ENCODE peak calls at places on chromosomes 12 and 14, in nine cellular contexts. One of them, this sample, is unnamed.
A peak's percentile ranks its signal among the peaks of the same experiment; 100 is the strongest.

GRCh38 chr14:104212206-104213095 is 74.1 kb downstream of the KIF26A start:
- DNase-seq in astrocyte of the cerebellum: no peak
- DNase-seq in neural progenitor cell: no peak
- DNase-seq in NCI-H1092: no peak
- DNase-seq in mucosa of descending colon: peak; percentile 18
- DNase-seq in WTC11: no peak
- DNase-seq in GM23248: no peak
- DNase-seq in cardiac muscle cell: no peak
- DNase-seq in brain microvascular endothelial cell: no peak
- DNase-seq in this sample: no peak

GRCh38 chr12:46774011-46774633 is 51.7 kb downstream of the SLC38A4 start:
- DNase-seq in astrocyte of the cerebellum: no peak
- DNase-seq in neural progenitor cell: no peak
- DNase-seq in NCI-H1092: no peak
- DNase-seq in mucosa of descending colon: no peak
- DNase-seq in WTC11: no peak
- DNase-seq in GM23248: peak; percentile 50
- DNase-seq in cardiac muscle cell: peak; percentile 13
- DNase-seq in brain microvascular endothelial cell: no peak
- DNase-seq in this sample: peak; percentile 8

GRCh38 chr12:70637286-70637685 is at the start of gene PTPRB:
- DNase-seq in astrocyte of the cerebellum: no peak
- DNase-seq in neural progenitor cell: no peak
- DNase-seq in NCI-H1092: no peak
- DNase-seq in mucosa of descending colon: no peak
- DNase-seq in WTC11: no peak
- DNase-seq in GM23248: no peak
- DNase-seq in cardiac muscle cell: no peak
- DNase-seq in brain microvascular endothelial cell: no peak
- DNase-seq in this sample: no peak

GRCh38 chr12:14931359-14931758 is 7.0 kb downstream of the ERP27 start:
- DNase-seq in astrocyte of the cerebellum: no peak
- DNase-seq in neural progenitor cell: no peak
- DNase-seq in NCI-H1092: no peak
- DNase-seq in mucosa of descending colon: no peak
- DNase-seq in WTC11: no peak
- DNase-seq in GM23248: peak; percentile 16
- DNase-seq in cardiac muscle cell: no peak
- DNase-seq in brain microvascular endothelial cell: no peak
- DNase-seq in this sample: no peak

GRCh38 chr12:13982010-13982409 is 608 bp upstream of the GRIN2B start:
- DNase-seq in astrocyte of the cerebellum: no peak
- DNase-seq in neural progenitor cell: peak; percentile 85
- DNase-seq in NCI-H1092: no peak
- DNase-seq in mucosa of descending colon: no peak
- DNase-seq in WTC11: peak; percentile 92
- DNase-seq in GM23248: peak; percentile 2
- DNase-seq in cardiac muscle cell: no peak
- DNase-seq in brain microvascular endothelial cell: no peak
- DNase-seq in this sample: no peak

GRCh38 chr12:51913071-51914033 is 6.0 kb downstream of the ACVRL1 start:
- DNase-seq in astrocyte of the cerebellum: no peak
- DNase-seq in neural progenitor cell: no peak
- DNase-seq in NCI-H1092: no peak
- DNase-seq in mucosa of descending colon: no peak
- DNase-seq in WTC11: peak; percentile 71
- DNase-seq in GM23248: no peak
- DNase-seq in cardiac muscle cell: no peak
- DNase-seq in brain microvascular endothelial cell: no peak
- DNase-seq in this sample: no peak

GRCh38 chr14:68741839-68742470 is 50.9 kb downstream of the ZFP36L1 start:
- DNase-seq in astrocyte of the cerebellum: no peak
- DNase-seq in neural progenitor cell: no peak
- DNase-seq in NCI-H1092: no peak
- DNase-seq in mucosa of descending colon: no peak
- DNase-seq in WTC11: no peak
- DNase-seq in GM23248: no peak
- DNase-seq in cardiac muscle cell: no peak
- DNase-seq in brain microvascular endothelial cell: no peak
- DNase-seq in this sample: no peak

GRCh38 chr14:23348297-23348655 is 4.4 kb downstream of the SLC22A17 start:
- DNase-seq in astrocyte of the cerebellum: no peak
- DNase-seq in neural progenitor cell: no peak
- DNase-seq in NCI-H1092: no peak
- DNase-seq in mucosa of descending colon: no peak
- DNase-seq in WTC11: no peak
- DNase-seq in GM23248: no peak
- DNase-seq in cardiac muscle cell: no peak
- DNase-seq in brain microvascular endothelial cell: no peak
- DNase-seq in this sample: peak; percentile 4

GRCh38 chr12:53997324-53998173 is 2.4 kb upstream of the HOXC9 start:
- DNase-seq in astrocyte of the cerebellum: no peak
- DNase-seq in neural progenitor cell: no peak
- DNase-seq in NCI-H1092: no peak
- DNase-seq in mucosa of descending colon: no peak
- DNase-seq in WTC11: no peak
- DNase-seq in GM23248: no peak
- DNase-seq in cardiac muscle cell: no peak
- DNase-seq in brain microvascular endothelial cell: no peak
- DNase-seq in this sample: no peak

GRCh38 chr12:42017036-42017435 is 127.6 kb downstream of the GXYLT1 start:
- DNase-seq in astrocyte of the cerebellum: no peak
- DNase-seq in neural progenitor cell: no peak
- DNase-seq in NCI-H1092: no peak
- DNase-seq in mucosa of descending colon: no peak
- DNase-seq in WTC11: no peak
- DNase-seq in GM23248: no peak
- DNase-seq in cardiac muscle cell: no peak
- DNase-seq in brain microvascular endothelial cell: no peak
- DNase-seq in this sample: no peak

GRCh38 chr14:24481622-24482324 is 26.3 kb downstream of the CMA1 start:
- DNase-seq in astrocyte of the cerebellum: no peak
- DNase-seq in neural progenitor cell: peak; percentile 82
- DNase-seq in NCI-H1092: peak; percentile 0
- DNase-seq in mucosa of descending colon: peak; percentile 77
- DNase-seq in WTC11: peak; percentile 87
- DNase-seq in GM23248: peak; percentile 53
- DNase-seq in cardiac muscle cell: peak; percentile 53
- DNase-seq in brain microvascular endothelial cell: peak; percentile 12
- DNase-seq in this sample: peak; percentile 77

GRCh38 chr12:99387661-99388060 is 259.9 kb upstream of the GARIN6 start:
- DNase-seq in astrocyte of the cerebellum: no peak
- DNase-seq in neural progenitor cell: no peak
- DNase-seq in NCI-H1092: no peak
- DNase-seq in mucosa of descending colon: no peak
- DNase-seq in WTC11: no peak
- DNase-seq in GM23248: no peak
- DNase-seq in cardiac muscle cell: no peak
- DNase-seq in brain microvascular endothelial cell: no peak
- DNase-seq in this sample: no peak

GRCh38 chr12:57730336-57731067 is 8.0 kb downstream of the AGAP2 start:
- DNase-seq in astrocyte of the cerebellum: no peak
- DNase-seq in neural progenitor cell: no peak
- DNase-seq in NCI-H1092: no peak
- DNase-seq in mucosa of descending colon: no peak
- DNase-seq in WTC11: no peak
- DNase-seq in GM23248: no peak
- DNase-seq in cardiac muscle cell: no peak
- DNase-seq in brain microvascular endothelial cell: no peak
- DNase-seq in this sample: no peak

GRCh38 chr14:75602527-75602926 is 24.1 kb downstream of the FLVCR2 start:
- DNase-seq in astrocyte of the cerebellum: no peak
- DNase-seq in neural progenitor cell: no peak
- DNase-seq in NCI-H1092: no peak
- DNase-seq in mucosa of descending colon: no peak
- DNase-seq in WTC11: no peak
- DNase-seq in GM23248: no peak
- DNase-seq in cardiac muscle cell: no peak
- DNase-seq in brain microvascular endothelial cell: no peak
- DNase-seq in this sample: no peak

GRCh38 chr14:23078692-23079116 is 16.2 kb downstream of the ACIN1 start:
- DNase-seq in astrocyte of the cerebellum: peak; percentile 55
- DNase-seq in neural progenitor cell: no peak
- DNase-seq in NCI-H1092: no peak
- DNase-seq in mucosa of descending colon: no peak
- DNase-seq in WTC11: no peak
- DNase-seq in GM23248: peak; percentile 98
- DNase-seq in cardiac muscle cell: peak; percentile 93
- DNase-seq in brain microvascular endothelial cell: peak; percentile 94
- DNase-seq in this sample: peak; percentile 83

GRCh38 chr12:47094804-47095203 is 15.0 kb upstream of the AMIGO2 start:
- DNase-seq in astrocyte of the cerebellum: no peak
- DNase-seq in neural progenitor cell: no peak
- DNase-seq in NCI-H1092: no peak
- DNase-seq in mucosa of descending colon: no peak
- DNase-seq in WTC11: no peak
- DNase-seq in GM23248: no peak
- DNase-seq in cardiac muscle cell: no peak
- DNase-seq in brain microvascular endothelial cell: peak; percentile 63
- DNase-seq in this sample: no peak

GRCh38 chr12:121170581-121171260 is 38.0 kb downstream of the P2RX7 start:
- DNase-seq in astrocyte of the cerebellum: peak; percentile 15
- DNase-seq in neural progenitor cell: no peak
- DNase-seq in NCI-H1092: no peak
- DNase-seq in mucosa of descending colon: no peak
- DNase-seq in WTC11: no peak
- DNase-seq in GM23248: peak; percentile 6
- DNase-seq in cardiac muscle cell: no peak
- DNase-seq in brain microvascular endothelial cell: peak; percentile 28
- DNase-seq in this sample: no peak

GRCh38 chr12:9910716-9911421 is 21.3 kb downstream of the CLEC2A start:
- DNase-seq in astrocyte of the cerebellum: no peak
- DNase-seq in neural progenitor cell: peak; percentile 88
- DNase-seq in NCI-H1092: no peak
- DNase-seq in mucosa of descending colon: no peak
- DNase-seq in WTC11: no peak
- DNase-seq in GM23248: peak; percentile 7
- DNase-seq in cardiac muscle cell: no peak
- DNase-seq in brain microvascular endothelial cell: no peak
- DNase-seq in this sample: no peak

GRCh38 chr12:90287585-90287984 is 578.9 kb upstream of the ATP2B1 start:
- DNase-seq in astrocyte of the cerebellum: no peak
- DNase-seq in neural progenitor cell: no peak
- DNase-seq in NCI-H1092: no peak
- DNase-seq in mucosa of descending colon: no peak
- DNase-seq in WTC11: no peak
- DNase-seq in GM23248: peak; percentile 25
- DNase-seq in cardiac muscle cell: no peak
- DNase-seq in brain microvascular endothelial cell: no peak
- DNase-seq in this sample: no peak

GRCh38 chr14:79631276-79631675 is 580.0 kb downstream of the DIO2 start:
- DNase-seq in astrocyte of the cerebellum: no peak
- DNase-seq in neural progenitor cell: no peak
- DNase-seq in NCI-H1092: no peak
- DNase-seq in mucosa of descending colon: no peak
- DNase-seq in WTC11: peak; percentile 73
- DNase-seq in GM23248: no peak
- DNase-seq in cardiac muscle cell: no peak
- DNase-seq in brain microvascular endothelial cell: no peak
- DNase-seq in this sample: no peak

GRCh38 chr12:105083551-105084105 is 630 bp downstream of the ALDH1L2 start:
- DNase-seq in astrocyte of the cerebellum: no peak
- DNase-seq in neural progenitor cell: peak; percentile 34
- DNase-seq in NCI-H1092: no peak
- DNase-seq in mucosa of descending colon: peak; percentile 40
- DNase-seq in WTC11: peak; percentile 32
- DNase-seq in GM23248: peak; percentile 96
- DNase-seq in cardiac muscle cell: peak; percentile 87
- DNase-seq in brain microvascular endothelial cell: peak; percentile 73
- DNase-seq in this sample: peak; percentile 78

GRCh38 chr14:95523818-95524448 is 7.5 kb upstream of the SYNE3 start:
- DNase-seq in astrocyte of the cerebellum: no peak
- DNase-seq in neural progenitor cell: no peak
- DNase-seq in NCI-H1092: no peak
- DNase-seq in mucosa of descending colon: peak; percentile 76
- DNase-seq in WTC11: no peak
- DNase-seq in GM23248: peak; percentile 51
- DNase-seq in cardiac muscle cell: peak; percentile 83
- DNase-seq in brain microvascular endothelial cell: no peak
- DNase-seq in this sample: no peak

GRCh38 chr12:27274706-27275105 is 30.6 kb downstream of the STK38L start:
- DNase-seq in astrocyte of the cerebellum: no peak
- DNase-seq in neural progenitor cell: no peak
- DNase-seq in NCI-H1092: no peak
- DNase-seq in mucosa of descending colon: no peak
- DNase-seq in WTC11: no peak
- DNase-seq in GM23248: no peak
- DNase-seq in cardiac muscle cell: peak; percentile 37
- DNase-seq in brain microvascular endothelial cell: no peak
- DNase-seq in this sample: no peak

GRCh38 chr12:102851246-102851645 is 65.8 kb downstream of the PAH start:
- DNase-seq in astrocyte of the cerebellum: no peak
- DNase-seq in neural progenitor cell: no peak
- DNase-seq in NCI-H1092: no peak
- DNase-seq in mucosa of descending colon: no peak
- DNase-seq in WTC11: no peak
- DNase-seq in GM23248: no peak
- DNase-seq in cardiac muscle cell: no peak
- DNase-seq in brain microvascular endothelial cell: no peak
- DNase-seq in this sample: no peak

GRCh38 chr14:61296707-61297502 is 15.8 kb upstream of the TMEM30B start:
- DNase-seq in astrocyte of the cerebellum: peak; percentile 26
- DNase-seq in neural progenitor cell: no peak
- DNase-seq in NCI-H1092: peak; percentile 20
- DNase-seq in mucosa of descending colon: no peak
- DNase-seq in WTC11: no peak
- DNase-seq in GM23248: peak; percentile 67
- DNase-seq in cardiac muscle cell: peak; percentile 71
- DNase-seq in brain microvascular endothelial cell: peak; percentile 27
- DNase-seq in this sample: no peak

GRCh38 chr14:105195533-105196227 is 14.6 kb upstream of the NUDT14 start:
- DNase-seq in astrocyte of the cerebellum: no peak
- DNase-seq in neural progenitor cell: peak; percentile 56
- DNase-seq in NCI-H1092: no peak
- DNase-seq in mucosa of descending colon: no peak
- DNase-seq in WTC11: no peak
- DNase-seq in GM23248: no peak
- DNase-seq in cardiac muscle cell: peak; percentile 20
- DNase-seq in brain microvascular endothelial cell: peak; percentile 17
- DNase-seq in this sample: no peak

GRCh38 chr12:67917811-67918210 is 71.4 kb upstream of the IFNG-AS1 start:
- DNase-seq in astrocyte of the cerebellum: no peak
- DNase-seq in neural progenitor cell: no peak
- DNase-seq in NCI-H1092: no peak
- DNase-seq in mucosa of descending colon: no peak
- DNase-seq in WTC11: no peak
- DNase-seq in GM23248: no peak
- DNase-seq in cardiac muscle cell: no peak
- DNase-seq in brain microvascular endothelial cell: no peak
- DNase-seq in this sample: no peak

GRCh38 chr14:76710093-76711010 is 50.9 kb upstream of the VASH1 start:
- DNase-seq in astrocyte of the cerebellum: peak; percentile 31
- DNase-seq in neural progenitor cell: peak; percentile 66
- DNase-seq in NCI-H1092: peak; percentile 43
- DNase-seq in mucosa of descending colon: no peak
- DNase-seq in WTC11: no peak
- DNase-seq in GM23248: peak; percentile 65
- DNase-seq in cardiac muscle cell: peak; percentile 69
- DNase-seq in brain microvascular endothelial cell: peak; percentile 19
- DNase-seq in this sample: peak; percentile 58

GRCh38 chr12:111775205-111776193 is 8.8 kb downstream of the ALDH2 start:
- DNase-seq in astrocyte of the cerebellum: no peak
- DNase-seq in neural progenitor cell: no peak
- DNase-seq in NCI-H1092: peak; percentile 3
- DNase-seq in mucosa of descending colon: peak; percentile 88
- DNase-seq in WTC11: no peak
- DNase-seq in GM23248: no peak
- DNase-seq in cardiac muscle cell: peak; percentile 98
- DNase-seq in brain microvascular endothelial cell: peak; percentile 66
- DNase-seq in this sample: peak; percentile 58

GRCh38 chr12:93851245-93851665 is 174.1 kb downstream of the CRADD start:
- DNase-seq in astrocyte of the cerebellum: no peak
- DNase-seq in neural progenitor cell: no peak
- DNase-seq in NCI-H1092: no peak
- DNase-seq in mucosa of descending colon: peak; percentile 39
- DNase-seq in WTC11: no peak
- DNase-seq in GM23248: no peak
- DNase-seq in cardiac muscle cell: no peak
- DNase-seq in brain microvascular endothelial cell: no peak
- DNase-seq in this sample: no peak

GRCh38 chr14:72651081-72651480 is 242.8 kb downstream of the DPF3 start:
- DNase-seq in astrocyte of the cerebellum: peak; percentile 24
- DNase-seq in neural progenitor cell: no peak
- DNase-seq in NCI-H1092: no peak
- DNase-seq in mucosa of descending colon: no peak
- DNase-seq in WTC11: no peak
- DNase-seq in GM23248: peak; percentile 40
- DNase-seq in cardiac muscle cell: peak; percentile 56
- DNase-seq in brain microvascular endothelial cell: peak; percentile 62
- DNase-seq in this sample: no peak

This sample was measured in AG08396.